ENCODE peak calls at places on chromosomes 11 and 22, in six cellular contexts. V is progenitor cell of endocrine pancreas; A is ureter; T is activated T-cell treated with anti-CD3 and anti-CD28 coated beads for 48 hours; Z is GM18507; G is activated T-helper 1 cell treated with anti-CD3 and anti-CD28 coated beads, Interleukin-2, amount 50 U/mL, for 16 hours. R is an unnamed sample.
A peak's percentile ranks its signal among the peaks of the same experiment; 100 is the strongest.

GRCh38 chr11:61173456-61173855 is 12.2 kb upstream of the VPS37C start:
- DNase-seq in V (no peak), A (no peak), T (no peak), Z (no peak), G (no peak), R (no peak)

GRCh38 chr22:37126882-37127281 is 17.4 kb upstream of the TMPRSS6 start:
- DNase-seq in V (no peak), A (no peak), T (no peak), Z (no peak), G (no peak), R (no peak)

GRCh38 chr11:44633641-44634040 is 68.2 kb downstream of the CD82 start:
- DNase-seq in V (no peak), A (no peak), T (no peak), Z (no peak), G (no peak), R (no peak)

GRCh38 chr11:10454902-10455631 is at the start of gene AMPD3:
- DNase-seq in V (no peak), A (no peak), T (peak; percentile 29), Z (no peak), G (no peak), R (no peak)

GRCh38 chr22:30829901-30830550 is 135.4 kb downstream of the OSBP2 start:
- DNase-seq in V (no peak), A (no peak), T (no peak), Z (no peak), G (no peak), R (no peak)

GRCh38 chr22:30348395-30348794 is 8.3 kb downstream of the SF3A1 start:
- DNase-seq in V (no peak), A (no peak), T (no peak), Z (no peak), G (no peak), R (no peak)

GRCh38 chr11:58576792-58577440 is 1.3 kb upstream of the LPXN start:
- DNase-seq in V (no peak), A (no peak), T (no peak), Z (no peak), G (no peak), R (peak; percentile 19)

GRCh38 chr11:119629834-119630624 is 99.0 kb downstream of the NECTIN1 start:
- DNase-seq in V (no peak), A (no peak), T (no peak), Z (no peak), G (no peak), R (no peak)

GRCh38 chr11:131584694-131585592 is 214.5 kb downstream of the NTM start:
- DNase-seq in V (no peak), A (no peak), T (no peak), Z (no peak), G (no peak), R (peak; percentile 27)

GRCh38 chr11:18727499-18728236 is 1.7 kb upstream of the IGSF22 start:
- DNase-seq in V (peak; percentile 34), A (no peak), T (no peak), Z (peak; percentile 40), G (peak; percentile 22), R (peak; percentile 75)

GRCh38 chr22:49094151-49094550 is 733.5 kb downstream of the BRD1 start:
- DNase-seq in V (no peak), A (no peak), T (no peak), Z (no peak), G (no peak), R (no peak)

GRCh38 chr22:38641476-38641875 is 14.7 kb downstream of the FAM227A start:
- DNase-seq in V (no peak), A (no peak), T (no peak), Z (no peak), G (no peak), R (no peak)

GRCh38 chr11:111086058-111086457 is 159.5 kb upstream of the POU2AF2 start:
- DNase-seq in V (no peak), A (no peak), T (no peak), Z (no peak), G (no peak), R (no peak)

GRCh38 chr22:50522208-50522805 is 3.1 kb downstream of the SCO2 start:
- DNase-seq in V (no peak), A (no peak), T (no peak), Z (no peak), G (no peak), R (no peak)

GRCh38 chr22:44928064-44928463 is 81.7 kb downstream of the PHF21B start:
- DNase-seq in V (no peak), A (no peak), T (no peak), Z (no peak), G (no peak), R (no peak)

GRCh38 chr11:88418508-88418907 is 81.0 kb upstream of the CTSC start:
- DNase-seq in V (no peak), A (no peak), T (no peak), Z (no peak), G (no peak), R (no peak)

GRCh38 chr11:63609971-63610580 is 4.2 kb downstream of the PLAAT3 start:
- DNase-seq in V (no peak), A (no peak), T (no peak), Z (no peak), G (no peak), R (no peak)

GRCh38 chr11:72229925-72230763 is 5.6 kb downstream of the INPPL1 start:
- DNase-seq in V (no peak), A (peak; percentile 39), T (no peak), Z (no peak), G (no peak), R (no peak)

GRCh38 chr11:91163619-91164451 is 941.0 kb upstream of the CHORDC1 start:
- DNase-seq in V (no peak), A (no peak), T (no peak), Z (no peak), G (no peak), R (no peak)

GRCh38 chr22:22988785-22989184 is 81.5 kb upstream of the GNAZ start:
- DNase-seq in V (no peak), A (no peak), T (no peak), Z (no peak), G (no peak), R (no peak)

GRCh38 chr11:47355283-47356128 is 3.0 kb upstream of the MYBPC3 start:
- DNase-seq in V (peak; percentile 97), A (peak; percentile 96), T (peak; percentile 48), Z (no peak), G (no peak), R (peak; percentile 68)

GRCh38 chr11:47917643-47918369 is 62.6 kb upstream of the PTPRJ start:
- DNase-seq in V (no peak), A (peak; percentile 93), T (no peak), Z (no peak), G (no peak), R (no peak)

GRCh38 chr11:4610258-4610935 is 2.4 kb upstream of the TRIM68 start:
- DNase-seq in V (no peak), A (no peak), T (no peak), Z (no peak), G (no peak), R (no peak)

GRCh38 chr22:29765905-29766631 is 739 bp downstream of the ZMAT5 start:
- DNase-seq in V (peak; percentile 14), A (no peak), T (peak; percentile 21), Z (no peak), G (no peak), R (no peak)

GRCh38 chr11:73267122-73267846 is 4.9 kb upstream of the P2RY6 start:
- DNase-seq in V (no peak), A (peak; percentile 30), T (no peak), Z (no peak), G (no peak), R (no peak)

GRCh38 chr22:48212727-48213126 is 1450.3 kb downstream of the TBC1D22A start:
- DNase-seq in V (no peak), A (no peak), T (no peak), Z (no peak), G (no peak), R (no peak)

GRCh38 chr11:130573767-130574166 is 125.3 kb downstream of the ADAMTS15 start:
- DNase-seq in V (no peak), A (peak; percentile 25), T (no peak), Z (no peak), G (no peak), R (no peak)

GRCh38 chr11:66866007-66866406 is 9.1 kb downstream of the LRFN4 start:
- DNase-seq in V (no peak), A (no peak), T (no peak), Z (no peak), G (no peak), R (no peak)

GRCh38 chr22:44605486-44605885 is 96.5 kb upstream of the PRR5 start:
- DNase-seq in V (no peak), A (no peak), T (no peak), Z (no peak), G (no peak), R (no peak)

GRCh38 chr11:67698247-67698646 is 23.8 kb upstream of the ALDH3B2 start:
- DNase-seq in V (no peak), A (no peak), T (peak; percentile 15), Z (no peak), G (no peak), R (no peak)

GRCh38 chr11:57659669-57660068 is 2.1 kb downstream of the CLP1 start:
- DNase-seq in V (no peak), A (no peak), T (no peak), Z (no peak), G (no peak), R (no peak)

GRCh38 chr22:31695423-31695822 is 33.4 kb upstream of the PISD start:
- DNase-seq in V (no peak), A (no peak), T (no peak), Z (no peak), G (no peak), R (no peak)

GRCh38 chr11:80898910-80899309 is 1458.1 kb upstream of the TENM4 start:
- DNase-seq in V (no peak), A (no peak), T (no peak), Z (no peak), G (no peak), R (no peak)

GRCh38 chr11:64874308-64874707 is 4.1 kb downstream of the EHD1 start:
- DNase-seq in V (no peak), A (no peak), T (no peak), Z (no peak), G (no peak), R (no peak)

GRCh38 chr11:124762077-124762623 is at the start of gene ESAM:
- DNase-seq in V (no peak), A (no peak), T (peak; percentile 63), Z (peak; percentile 80), G (peak; percentile 57), R (peak; percentile 11)

GRCh38 chr11:32918427-32918826 is 25.8 kb downstream of the QSER1 start:
- DNase-seq in V (no peak), A (no peak), T (no peak), Z (no peak), G (no peak), R (no peak)

GRCh38 chr11:134030853-134031252 is 38.0 kb upstream of the JAM3 start:
- DNase-seq in V (no peak), A (no peak), T (no peak), Z (no peak), G (no peak), R (peak; percentile 45)